ENCODE peak calls at places on chromosomes 13 and 19, in five cellular contexts. X is left ventricle myocardium inferior, U is breast epithelium, L is A549, S is Karpas-422. C is an unnamed sample.

GRCh38 chr19:1489463-1489971 is 633 bp downstream of the PCSK4 start:
- DNase-seq in X (no peak), U (no peak), L (no peak), S (peak; percentile 41), C (no peak)

GRCh38 chr13:48853381-48854102 is 122.2 kb upstream of the FNDC3A start:
- DNase-seq in X (no peak), U (no peak), L (no peak), S (peak; percentile 36), C (no peak)

GRCh38 chr19:1066251-1066747 is 668 bp upstream of the ARHGAP45 start:
- DNase-seq in X (no peak), U (no peak), L (no peak), S (no peak), C (no peak)

GRCh38 chr19:18931316-18932162 is 9.5 kb downstream of the HOMER3 start:
- DNase-seq in X (no peak), U (no peak), L (no peak), S (peak; percentile 57), C (no peak)

GRCh38 chr13:113856716-113857065 is 7.2 kb downstream of the GAS6 start:
- DNase-seq in X (no peak), U (peak; percentile 51), L (no peak), S (no peak), C (no peak)

GRCh38 chr19:21483589-21484170 is 21.7 kb upstream of the ZNF429 start:
- DNase-seq in X (peak; percentile 67), U (peak; percentile 75), L (peak; percentile 19), S (peak; percentile 87), C (no peak)

GRCh38 chr13:42355118-42355840 is 83.3 kb downstream of the AKAP11 start:
- DNase-seq in X (no peak), U (no peak), L (no peak), S (no peak), C (no peak)

GRCh38 chr19:38478273-38478971 is 44.9 kb downstream of the RYR1 start:
- DNase-seq in X (no peak), U (no peak), L (peak; percentile 79), S (peak; percentile 82), C (peak; percentile 72)

GRCh38 chr19:5539431-5539833 is 28.3 kb downstream of the TINCR start:
- DNase-seq in X (peak; percentile 38), U (no peak), L (no peak), S (no peak), C (peak; percentile 76)

GRCh38 chr13:51966186-51966585 is 45.1 kb downstream of the ATP7B start:
- DNase-seq in X (no peak), U (no peak), L (no peak), S (no peak), C (no peak)

GRCh38 chr13:51895906-51896888 is 34.4 kb downstream of the CCDC70 start:
- DNase-seq in X (peak; percentile 30), U (no peak), L (peak; percentile 47), S (peak; percentile 82), C (peak; percentile 66)

GRCh38 chr13:33227927-33228644 is 57.5 kb downstream of the STARD13 start:
- DNase-seq in X (no peak), U (no peak), L (no peak), S (no peak), C (no peak)

DNA sequence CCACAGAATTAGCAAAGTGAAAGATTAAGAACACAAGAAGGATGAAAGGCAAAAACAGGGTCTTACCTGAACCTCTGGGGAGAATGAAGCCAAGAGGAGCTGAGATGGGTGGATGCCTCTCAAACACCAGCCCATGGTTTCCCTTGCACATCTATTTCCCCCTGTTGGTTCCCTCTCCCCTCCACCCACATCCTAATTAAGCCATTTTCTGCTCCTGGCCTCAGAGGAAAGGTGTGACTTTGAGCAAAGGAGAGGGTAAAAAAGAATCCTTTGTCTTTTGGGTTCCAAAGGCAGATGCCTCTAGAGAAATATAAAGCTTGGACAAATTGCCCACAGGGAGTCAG is 214.9 kb downstream of the RAP2A start:
- DNase-seq in X (no peak), U (no peak), L (no peak), S (no peak), C (no peak)
- H3K4me3 ChIP-seq in X (no peak overlapping the region), U (no peak overlapping the region), L (no peak overlapping the region), S (no peak overlapping the region), C (no peak overlapping the region)

GRCh38 chr13:18960637-18961227 is 220.9 kb downstream of the TUBA3C start:
- DNase-seq in X (no peak), U (no peak), L (no peak), S (no peak), C (no peak)
- H3K9me3 ChIP-seq in X (peaks cover 28% of the 10 kb centered on the region), U (peaks cover 26% of the 10 kb centered on the region), L (no peaks in the 10 kb centered on the region), S (peaks cover 48% of the 10 kb centered on the region), C (peaks cover 7% of the 10 kb centered on the region)

DNA sequence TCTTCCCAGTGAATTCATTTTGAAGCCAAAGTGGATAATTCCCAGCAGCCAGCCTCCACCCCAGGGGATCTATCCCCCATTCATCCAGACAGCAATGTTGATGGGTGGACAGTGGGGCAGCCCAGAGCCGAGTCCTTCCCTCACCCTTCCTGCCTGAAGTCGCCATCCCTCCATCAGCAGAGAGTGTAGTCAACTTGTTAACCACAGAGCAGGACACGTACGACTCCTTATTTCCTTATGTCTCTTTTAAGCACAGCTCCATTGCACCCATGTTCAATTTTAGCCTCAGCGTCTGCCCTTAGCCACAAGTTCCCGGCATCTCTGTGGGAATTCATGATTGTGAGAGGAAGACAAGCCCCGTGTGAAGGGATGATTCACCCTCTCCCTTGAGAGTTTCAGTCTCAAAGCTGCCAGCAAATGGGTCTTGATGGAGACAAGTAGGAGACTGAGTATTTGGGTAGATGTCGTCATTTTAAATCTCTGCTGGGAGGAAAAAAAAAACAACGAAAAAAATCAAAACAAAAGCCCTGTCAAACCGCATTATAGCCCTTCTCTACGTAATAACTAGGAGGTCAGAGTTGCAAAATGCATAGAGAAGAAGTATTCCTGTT is 58.3 kb upstream of the MEDAG start:
- DNase-seq in X (no peak), U (no peak), L (no peak), S (no peak), C (no peak)
- H3K4me3 ChIP-seq in X (no peak overlapping the region), U (no peak overlapping the region), L (no peak overlapping the region), S (no peak overlapping the region), C (no peak overlapping the region)

GRCh38 chr19:43976732-43977131 is 7.3 kb upstream of the ZNF155 start:
- DNase-seq in X (no peak), U (no peak), L (no peak), S (no peak), C (no peak)
- H3K9me3 ChIP-seq in X (peaks cover 100% of the 10 kb centered on the region), U (peaks cover 79% of the 10 kb centered on the region), L (peaks cover 84% of the 10 kb centered on the region), S (no peaks in the 10 kb centered on the region), C (peaks cover 8% of the 10 kb centered on the region)

DNA sequence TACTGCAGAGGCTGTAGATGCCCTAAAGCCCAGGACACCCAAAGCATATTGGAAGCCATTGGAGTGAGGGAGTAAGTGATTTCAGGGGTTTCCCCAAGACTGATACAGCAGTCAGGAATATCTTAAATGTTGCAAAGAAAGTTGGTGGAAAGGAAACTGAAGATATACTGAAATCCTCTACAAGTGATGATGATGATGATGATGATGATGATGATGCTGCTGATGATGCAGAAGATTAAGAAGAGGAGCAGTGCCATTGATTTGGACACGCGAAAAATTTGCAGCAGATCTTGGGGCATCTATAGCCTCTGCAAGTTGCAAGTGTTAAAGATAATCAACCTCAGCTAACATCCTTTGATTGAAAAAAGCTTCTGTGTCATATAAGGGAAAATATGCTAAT is 23.8 kb downstream of the ZNF44 start:
- DNase-seq in X (no peak), U (no peak), L (no peak), S (no peak), C (no peak)
- H3K4me3 ChIP-seq in X (no peak overlapping the region), U (no peak overlapping the region), L (no peak overlapping the region), S (no peak overlapping the region), C (no peak overlapping the region)

DNA sequence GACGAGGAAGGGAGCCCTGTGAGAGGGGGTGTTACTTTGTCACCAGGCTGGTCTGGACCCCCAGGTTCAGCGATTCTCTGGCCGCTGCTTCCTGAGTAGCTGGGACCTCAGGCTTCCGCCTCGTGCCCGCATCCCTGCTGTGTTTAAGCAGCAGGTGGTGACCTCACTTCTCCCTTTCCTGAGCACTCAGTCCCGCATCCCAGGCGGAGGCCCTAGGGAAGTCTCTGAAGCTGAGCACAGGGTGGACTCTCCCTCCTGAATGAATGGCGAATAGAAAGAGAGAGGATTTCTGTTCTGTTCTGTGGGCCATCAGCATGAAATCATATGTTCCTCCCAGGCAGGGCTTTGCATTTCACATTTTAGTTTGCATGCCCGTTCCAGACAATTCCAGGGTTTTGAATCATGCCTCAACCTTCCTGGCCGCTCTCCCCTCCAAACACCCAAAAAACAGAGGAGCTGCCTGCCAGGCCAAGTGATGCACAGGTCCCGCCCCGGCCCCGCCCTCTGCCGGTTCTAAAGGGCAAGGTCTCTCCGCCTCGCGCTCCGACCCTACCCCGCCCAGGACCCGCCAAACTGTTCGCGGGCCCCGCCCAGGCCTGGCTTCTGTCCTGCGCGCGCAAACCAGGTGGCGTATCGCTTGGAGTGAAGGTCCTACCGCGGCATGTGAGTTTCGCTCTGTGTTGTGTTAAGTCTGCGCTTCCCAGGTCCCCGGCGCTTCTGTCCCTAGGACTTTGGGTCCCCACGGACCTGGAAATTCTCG is 35.1 kb upstream of the ZNF808 start:
- DNase-seq in X (no peak), U (no peak), L (no peak), S (no peak), C (no peak)
- H3K9me3 ChIP-seq in X (peaks cover 99% of the 10 kb centered on the region), U (peaks cover 82% of the 10 kb centered on the region), L (peaks cover 59% of the 10 kb centered on the region), S (peaks cover 8% of the 10 kb centered on the region), C (peaks cover 2% of the 10 kb centered on the region)